ENCODE peak calls at places on chromosomes 12 and 14, in four cellular contexts. T, Z, J and Y are unnamed samples. For H3K4me1, the result is how much of the 10 kb centered on the place peaks cover.

GRCh38 chr12:54549774-54550451 is 512 bp downstream of the PDE1B start:
- DNase-seq in J (no peak), T (no peak), Z (peak), Y (peak)

GRCh38 chr14:50829472-50830043 is 1.4 kb downstream of the NIN start:
- DNase-seq in T (peak), Z (no peak), J (no peak), Y (no peak)

GRCh38 chr12:27261866-27262265 is 17.8 kb downstream of the STK38L start:
- DNase-seq in J (no peak), T (no peak), Z (no peak), Y (no peak)

GRCh38 chr12:5138845-5139244 is 95.2 kb downstream of the KCNA5 start:
- DNase-seq in J (no peak), T (no peak), Z (no peak), Y (no peak)

GRCh38 chr12:80936353-80936641 is 1.4 kb downstream of the LIN7A start:
- DNase-seq in Z (no peak), J (no peak), T (no peak), Y (no peak)

GRCh38 chr12:69570000-69570516 is 15.2 kb upstream of the CCT2 start:
- DNase-seq in J (no peak), Z (no peak), T (no peak), Y (no peak)

GRCh38 chr12:129903092-129903945 is 506 bp downstream of the TMEM132D start:
- DNase-seq in J (no peak), Z (no peak), T (peak), Y (no peak)

GRCh38 chr14:69366069-69366468 is 32.0 kb downstream of the ERH start:
- DNase-seq in Z (no peak), J (no peak), T (no peak), Y (no peak)

GRCh38 chr12:114835031-114835430 is 151.1 kb upstream of the TBX3 start:
- DNase-seq in T (no peak), Z (no peak), J (no peak), Y (no peak)

GRCh38 chr12:94458882-94459772 is 540 bp downstream of the CEP83 start:
- DNase-seq in Z (no peak), T (no peak), J (no peak), Y (no peak)

GRCh38 chr14:59182641-59183040 is 5.8 kb upstream of the DAAM1 start:
- DNase-seq in J (no peak), Z (no peak), T (no peak), Y (no peak)

GRCh38 chr14:64550539-64551333 is 975 bp downstream of the PPP1R36 start:
- DNase-seq in T (no peak), J (no peak), Z (no peak), Y (no peak)

GRCh38 chr12:82996168-82996812 is 309.6 kb downstream of the TMTC2 start:
- DNase-seq in Z (no peak), J (peak), T (no peak), Y (no peak)

GRCh38 chr12:128794661-128795529 is 28.9 kb downstream of the SLC15A4 start:
- DNase-seq in J (no peak), Z (no peak), T (no peak), Y (no peak)

GRCh38 chr14:31025335-31026075 is at the start of gene AP4S1:
- DNase-seq in Z (peak), T (no peak), J (peak), Y (peak)

GRCh38 chr12:129009833-129010232 is 156.6 kb downstream of the GLT1D1 start:
- DNase-seq in J (peak), T (no peak), Z (no peak), Y (no peak)

GRCh38 chr12:4771172-4771959 is 51.2 kb downstream of the GALNT8 start:
- DNase-seq in T (peak), J (no peak), Z (no peak), Y (no peak)

GRCh38 chr12:34294671-34295365 is 272.5 kb downstream of the ALG10 start:
- DNase-seq in Z (no peak), T (no peak), J (no peak), Y (peak)

GRCh38 chr12:69982081-69982480 is 157.1 kb downstream of the MYRFL start:
- DNase-seq in Z (no peak), T (no peak), J (no peak), Y (no peak)

GRCh38 chr12:16359512-16360491 is 12.4 kb downstream of the MGST1 start:
- DNase-seq in Z (no peak), T (no peak), J (peak), Y (peak)

GRCh38 chr14:91413547-91414474 is 3.8 kb downstream of the CCDC88C start:
- DNase-seq in J (peak), T (no peak), Z (no peak), Y (no peak)

GRCh38 chr14:71206766-71207371 is 299.6 kb downstream of the PCNX1 start:
- DNase-seq in Z (no peak), J (peak), T (no peak), Y (no peak)

GRCh38 chr12:14612250-14612649 is 44.6 kb upstream of the PLBD1 start:
- DNase-seq in J (no peak), T (no peak), Z (no peak), Y (no peak)

GRCh38 chr14:95252219-95252618 is 67.5 kb downstream of the CLMN start:
- DNase-seq in T (no peak), Z (no peak), J (no peak), Y (no peak)
- H3K4me1 ChIP-seq in T (under half), Z (under half), J (half or more), Y (under half)

GRCh38 chr14:101865288-101865687 is 99.1 kb upstream of the DYNC1H1 start:
- DNase-seq in J (no peak), T (no peak), Z (no peak), Y (no peak)

GRCh38 chr14:101869217-101869616 is 95.2 kb upstream of the DYNC1H1 start:
- DNase-seq in Z (no peak), J (no peak), T (no peak), Y (no peak)

GRCh38 chr14:101870273-101870939 is 94.0 kb upstream of the DYNC1H1 start:
- DNase-seq in T (no peak), Z (no peak), J (no peak), Y (no peak)

GRCh38 chr14:101872333-101872732 is 92.0 kb upstream of the DYNC1H1 start:
- DNase-seq in Z (no peak), T (no peak), J (no peak), Y (no peak)

DNA sequence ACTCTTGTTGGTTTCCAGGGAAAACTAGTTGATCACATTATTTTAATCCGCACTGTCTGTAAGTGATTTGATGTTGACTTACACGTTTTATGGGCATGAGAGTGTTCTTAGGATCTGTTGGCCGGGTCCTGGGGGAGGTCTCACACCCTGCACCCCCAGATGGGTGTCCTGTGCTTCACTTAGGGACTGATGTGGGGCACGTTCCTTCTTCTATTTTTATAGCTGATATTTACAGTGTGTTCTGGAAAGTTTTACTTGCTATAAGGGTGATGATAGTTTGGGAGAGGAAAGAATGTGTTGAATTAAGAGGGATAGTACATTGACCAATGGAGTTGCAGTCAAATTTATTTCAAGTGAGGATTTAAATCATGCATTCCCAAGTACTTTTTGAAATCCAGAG is 96.5 kb upstream of the DYNC1H1 start:
- DNase-seq in J (no peak), T (no peak), Z (no peak), Y (no peak)
- H3K4me1 ChIP-seq in J (under half), T (under half), Z (under half), Y (under half)

DNA sequence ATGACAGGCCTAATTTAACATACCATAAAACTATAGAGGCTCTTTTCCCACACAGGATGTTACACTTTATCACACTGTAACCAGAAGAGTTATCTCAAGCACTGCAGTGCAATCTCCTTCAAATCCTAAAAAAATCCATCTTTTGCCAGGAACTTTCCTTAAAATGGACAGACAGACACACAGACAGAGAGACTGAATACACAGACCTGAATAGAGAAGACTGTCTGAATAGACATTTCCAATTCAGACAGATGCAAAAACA is 6.5 kb downstream of the CORO1C start:
- DNase-seq in J (no peak), Z (no peak), T (no peak), Y (no peak)
- H3K4me1 ChIP-seq in J (under half), Z (under half), T (half or more), Y (under half)

GRCh38 chr12:57520008-57520726 is at the start of gene DDIT3:
- DNase-seq in Z (peak), T (peak), J (peak), Y (peak)

GRCh38 chr12:57522887-57523705 is 472 bp downstream of the MBD6 start:
- DNase-seq in Z (no peak), J (peak), T (peak), Y (peak)

GRCh38 chr12:57519758-57520007 is 631 bp downstream of the DDIT3 start:
- DNase-seq in J (no peak), Z (no peak), T (no peak), Y (no peak)

GRCh38 chr12:57522019-57522886 is at the start of gene MBD6:
- DNase-seq in J (peak), T (peak), Z (peak), Y (peak)

DNA sequence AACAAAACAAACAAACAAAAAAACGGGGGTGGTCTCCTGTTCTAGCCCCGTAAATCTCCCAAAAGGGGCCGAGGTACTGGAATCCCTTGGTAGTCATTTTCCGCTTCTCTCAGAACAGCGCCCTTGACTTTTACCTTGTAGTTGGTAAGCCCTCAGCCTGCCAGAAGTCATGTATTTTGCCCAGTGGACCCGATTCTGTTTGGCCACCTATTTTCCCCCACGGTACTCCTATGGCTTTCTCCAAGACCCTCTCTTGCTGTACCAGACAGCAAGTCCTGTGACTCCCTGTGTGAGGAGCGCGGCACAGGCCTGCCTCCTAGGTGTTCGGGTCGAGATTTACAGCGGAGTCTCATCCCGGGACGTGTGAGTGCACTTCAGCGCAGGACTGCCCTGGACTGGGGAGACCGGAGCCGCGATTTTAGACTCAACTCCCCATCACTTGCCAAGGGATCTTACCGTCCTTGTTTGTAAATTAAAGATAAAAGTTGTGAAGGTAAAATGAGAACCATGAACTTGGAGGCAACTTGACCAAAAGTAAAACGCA is 1.1 kb upstream of the MBD6 start:
- DNase-seq in Z (no peak), J (peak), T (no peak), Y (peak)
- H3K4me1 ChIP-seq in Z (half or more), J (under half), T (half or more), Y (under half)

GRCh38 chr12:32265461-32265860 is 133.9 kb upstream of the FGD4 start:
- DNase-seq in T (no peak), J (no peak), Z (no peak), Y (no peak)

GRCh38 chr12:32265920-32266319 is 133.4 kb upstream of the FGD4 start:
- DNase-seq in T (no peak), J (no peak), Z (no peak), Y (no peak)

GRCh38 chr12:32264995-32265394 is 134.4 kb upstream of the FGD4 start:
- DNase-seq in Z (no peak), T (no peak), J (no peak), Y (no peak)

GRCh38 chr12:32257695-32258496 is 141.5 kb upstream of the FGD4 start:
- DNase-seq in T (no peak), J (no peak), Z (no peak), Y (no peak)

DNA sequence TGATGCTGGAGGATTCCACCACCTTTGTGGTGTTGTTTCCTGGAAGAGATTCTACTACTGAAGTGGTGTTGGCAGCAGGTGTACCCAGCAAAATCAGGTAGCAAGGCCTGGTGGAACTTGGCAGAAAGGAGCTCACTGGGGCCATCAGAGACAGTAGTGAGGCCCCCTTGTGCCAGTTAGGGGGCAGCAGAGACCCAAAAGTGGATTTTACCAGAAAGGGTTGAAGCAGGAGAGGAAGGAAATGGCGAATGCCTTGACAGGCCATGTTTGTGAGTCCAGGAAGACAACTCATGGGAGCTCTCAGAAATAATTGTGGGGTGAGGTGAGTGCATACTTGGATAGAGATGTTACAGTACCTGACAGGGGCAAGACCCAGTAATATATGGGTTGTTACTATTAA is 137.7 kb upstream of the FGD4 start:
- DNase-seq in T (no peak), Z (no peak), J (no peak), Y (no peak)
- H3K4me1 ChIP-seq in T (under half), Z (under half), J (under half), Y (under half)

DNA sequence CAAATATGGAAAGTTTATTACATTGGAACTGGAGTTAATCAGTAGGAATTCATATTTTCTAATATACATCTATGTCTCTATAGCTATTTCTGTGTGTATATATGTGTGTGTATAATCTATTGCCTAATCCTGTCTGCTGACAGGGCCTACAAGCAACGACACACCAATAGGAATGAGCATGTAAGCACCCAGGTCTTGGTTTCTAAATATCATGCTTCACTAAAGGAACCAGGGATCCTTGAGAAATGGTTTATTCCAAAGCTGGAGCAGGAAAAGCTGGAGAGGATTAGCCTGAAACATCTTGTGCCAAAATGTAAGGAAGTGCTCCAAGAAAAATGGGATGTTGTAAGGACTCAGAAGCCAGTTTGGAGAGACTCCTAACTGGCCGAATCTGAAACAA is 29.3 kb upstream of the LGALS3 start:
- DNase-seq in T (no peak), J (no peak), Z (no peak), Y (no peak)
- H3K4me1 ChIP-seq in T (half or more), J (under half), Z (under half), Y (under half)

GRCh38 chr12:52494518-52494917 is 1.5 kb upstream of the KRT6A start:
- DNase-seq in T (peak), Z (no peak), J (no peak), Y (no peak)
- H3K4me1 ChIP-seq in T (under half), Z (under half), J (under half), Y (under half)

GRCh38 chr12:57741413-57741789 is 2.9 kb upstream of the AGAP2 start:
- DNase-seq in Z (no peak), J (no peak), T (no peak), Y (no peak)
- H3K4me1 ChIP-seq in Z (half or more), J (under half), T (under half), Y (under half)

GRCh38 chr12:98644433-98644711 is 216 bp downstream of the IKBIP start:
- DNase-seq in T (no peak), J (no peak), Z (peak), Y (no peak)

GRCh38 chr12:98635657-98636323 is 8.8 kb downstream of the IKBIP start:
- DNase-seq in T (no peak), Z (no peak), J (no peak), Y (no peak)

GRCh38 chr12:98638009-98638408 is 6.6 kb downstream of the IKBIP start:
- DNase-seq in J (no peak), T (no peak), Z (no peak), Y (no peak)

GRCh38 chr12:98637068-98637467 is 7.5 kb downstream of the IKBIP start:
- DNase-seq in Z (no peak), T (no peak), J (no peak), Y (no peak)

GRCh38 chr12:98639526-98639925 is 5.1 kb downstream of the IKBIP start:
- DNase-seq in T (no peak), J (no peak), Z (no peak), Y (no peak)
- H3K4me1 ChIP-seq in T (under half), J (under half), Z (under half), Y (under half)